ENCODE peak calls at places on chromosome 22, in ten cellular contexts. I is A549, C is vagina, X is nephron progenitor cell, S is HFFc6, N is WTC11, L is B cell, B is Calu3, O is lung, K is brain microvascular endothelial cell. J is an unnamed sample.

GRCh38 chr22:28923826-28924732 is 40.7 kb downstream of the ZNRF3 start:
- DNase-seq in S (no peak), N (no peak), C (no peak), K (no peak), I (no peak), O (peak; percentile 64), L (no peak), B (peak; percentile 47), X (peak; percentile 63), J (peak; percentile 27)

GRCh38 chr22:42820075-42820763 is 36.9 kb downstream of the ARFGAP3 start:
- DNase-seq in I (no peak), L (no peak), C (no peak), N (no peak), O (no peak), B (no peak), K (peak; percentile 40), S (peak; percentile 92), X (no peak), J (peak; percentile 55)

GRCh38 chr22:31275018-31275417 is 17.3 kb downstream of the PIK3IP1 start:
- DNase-seq in K (no peak), N (no peak), I (no peak), S (no peak), O (no peak), L (no peak), C (no peak), X (no peak), B (no peak), J (no peak)

GRCh38 chr22:42978453-42979103 is 36.4 kb downstream of the PACSIN2 start:
- DNase-seq in S (peak; percentile 33), X (no peak), K (no peak), I (no peak), C (no peak), L (no peak), B (peak; percentile 44), O (no peak), N (no peak), J (no peak)

GRCh38 chr22:27881404-27881803 is 37.7 kb downstream of the PITPNB start:
- DNase-seq in I (no peak), N (no peak), S (no peak), B (no peak), X (no peak), L (no peak), O (no peak), K (no peak), C (no peak), J (peak; percentile 44)

GRCh38 chr22:30430933-30431332 is 5.4 kb downstream of the MTFP1 start:
- DNase-seq in I (peak; percentile 27), N (no peak), O (no peak), B (no peak), X (no peak), C (no peak), K (no peak), L (peak; percentile 1), S (no peak), J (no peak)

GRCh38 chr22:39421691-39422090 is 22.1 kb downstream of the TAB1 start:
- DNase-seq in O (no peak), B (no peak), K (no peak), I (no peak), L (no peak), S (no peak), C (no peak), X (no peak), N (no peak), J (no peak)

GRCh38 chr22:31199187-31199586 is 12.9 kb upstream of the LIMK2 start:
- DNase-seq in L (no peak), C (no peak), X (no peak), O (no peak), K (no peak), N (no peak), B (no peak), I (no peak), S (no peak), J (no peak)

GRCh38 chr22:33242078-33242477 is 183.9 kb upstream of the SYN3 start:
- DNase-seq in L (no peak), X (no peak), N (no peak), O (no peak), I (no peak), K (no peak), S (no peak), B (no peak), C (no peak), J (no peak)

GRCh38 chr22:35971418-35972119 is 57.1 kb downstream of the RBFOX2 start:
- DNase-seq in S (peak; percentile 79), L (no peak), K (peak; percentile 41), B (no peak), I (no peak), N (no peak), X (peak; percentile 29), C (no peak), O (no peak), J (peak; percentile 86)

GRCh38 chr22:21712751-21713427 is 22.7 kb downstream of the YPEL1 start:
- DNase-seq in C (no peak), K (peak; percentile 71), L (peak; percentile 76), I (peak; percentile 72), B (peak; percentile 69), S (peak; percentile 66), N (peak; percentile 60), O (peak; percentile 74), X (peak; percentile 48), J (peak; percentile 54)

GRCh38 chr22:18000441-18001039 is 23.8 kb downstream of the MICAL3 start:
- DNase-seq in X (peak; percentile 45), N (peak; percentile 32), O (no peak), B (peak; percentile 34), C (no peak), I (peak; percentile 24), K (no peak), L (peak; percentile 72), S (no peak), J (no peak)

GRCh38 chr22:39728236-39728860 is 157.8 kb downstream of the CACNA1I start:
- DNase-seq in L (no peak), B (no peak), S (no peak), N (no peak), I (no peak), O (no peak), X (no peak), K (no peak), C (peak; percentile 77), J (no peak)

GRCh38 chr22:28810839-28811491 is 10.6 kb upstream of the XBP1 start:
- DNase-seq in N (no peak), X (no peak), B (no peak), L (no peak), I (no peak), O (no peak), S (no peak), C (no peak), K (no peak), J (no peak)

GRCh38 chr22:30210235-30210831 is 36.2 kb downstream of the LIF start:
- DNase-seq in X (no peak), L (no peak), N (no peak), O (no peak), K (peak; percentile 81), C (no peak), B (peak; percentile 96), S (no peak), I (peak; percentile 89), J (no peak)

GRCh38 chr22:36282078-36282831 is 29.3 kb downstream of the APOL1 start:
- DNase-seq in B (no peak), C (no peak), K (no peak), S (no peak), L (no peak), O (no peak), X (no peak), N (no peak), I (no peak), J (no peak)

GRCh38 chr22:18024956-18025720 is 777 bp upstream of the MICAL3 start:
- DNase-seq in L (no peak), X (no peak), O (no peak), K (no peak), N (no peak), C (no peak), S (no peak), I (no peak), B (no peak), J (no peak)

GRCh38 chr22:32080904-32081303 is 37.8 kb downstream of the SLC5A1 start:
- DNase-seq in X (no peak), N (peak; percentile 27), S (peak; percentile 47), B (peak; percentile 55), K (peak; percentile 36), O (no peak), L (peak; percentile 28), I (peak; percentile 60), C (no peak), J (peak; percentile 43)

GRCh38 chr22:49400866-49401598 is 426.6 kb downstream of the BRD1 start:
- DNase-seq in K (peak; percentile 27), N (no peak), X (no peak), O (no peak), I (no peak), B (no peak), L (no peak), C (peak; percentile 70), S (no peak), J (no peak)

GRCh38 chr22:49460662-49461371 is 366.9 kb downstream of the BRD1 start:
- DNase-seq in K (no peak), O (no peak), C (no peak), B (no peak), I (no peak), X (no peak), S (no peak), N (no peak), L (no peak), J (no peak)

GRCh38 chr22:42932857-42933782 is 76.0 kb upstream of the ARFGAP3 start:
- DNase-seq in O (no peak), X (no peak), N (no peak), S (peak; percentile 10), I (no peak), L (peak; percentile 78), C (no peak), B (no peak), K (no peak), J (no peak)

GRCh38 chr22:46985507-46985882 is 223.0 kb downstream of the TBC1D22A start:
- DNase-seq in I (no peak), K (peak; percentile 6), X (no peak), C (no peak), N (no peak), B (no peak), S (no peak), O (no peak), L (no peak), J (no peak)
- TF ChIP-seq CTCF in I (no peak), K (no peak), X (no peak), C (no peak), N (no peak), B (no peak), S (peak; percentile 24), O (no peak), L (no peak), J (peak; percentile 15)

GRCh38 chr22:20551805-20552449 is 44.5 kb downstream of the MED15 start:
- DNase-seq in B (no peak), L (no peak), N (no peak), O (no peak), X (no peak), I (no peak), K (no peak), S (no peak), C (no peak), J (no peak)
- TF ChIP-seq CTCF in B (no peak), L (no peak), N (no peak), O (no peak), X (no peak), I (no peak), K (peak; percentile 62), S (peak; percentile 62), C (no peak), J (peak; percentile 38)

GRCh38 chr22:44648821-44649566 is 53.0 kb upstream of the PRR5 start:
- DNase-seq in S (peak; percentile 87), B (no peak), C (no peak), O (no peak), I (no peak), L (no peak), K (peak; percentile 6), N (no peak), X (no peak), J (no peak)
- TF ChIP-seq CTCF in S (no peak), B (no peak), C (no peak), O (no peak), I (no peak), L (no peak), K (no peak), N (no peak), X (no peak), J (no peak)

GRCh38 chr22:22863001-22863400 is 24.6 kb upstream of the IGLL5 start:
- DNase-seq in I (no peak), O (no peak), L (no peak), X (no peak), B (no peak), C (peak; percentile 25), K (no peak), S (no peak), N (no peak), J (no peak)
- TF ChIP-seq CTCF in I (no peak), O (no peak), L (no peak), X (no peak), B (no peak), C (no peak), K (no peak), S (no peak), N (no peak), J (no peak)